ENCODE peak calls at places on chromosome 4, in nine cellular contexts. One of them, this sample, is unnamed.

GRCh38 chr4:85370400-85371032 is 104.4 kb upstream of the ARHGAP24 start:
- DNase-seq in OCI-LY7: peak; percentile 64
- DNase-seq in neural progenitor cell: peak; percentile 67
- DNase-seq in renal cortical epithelial cell: peak; percentile 48
- DNase-seq in uterus: no peak
- DNase-seq in T-helper 2 cell: no peak
- DNase-seq in DMS79: no peak
- DNase-seq in T-helper 9 cell: no peak
- DNase-seq in iPS DF 6.9: no peak
- DNase-seq in this sample: no peak

GRCh38 chr4:68249434-68249833 is 3.9 kb upstream of the TMPRSS11B start:
- DNase-seq in DMS79: no peak
- DNase-seq in renal cortical epithelial cell: peak; percentile 20
- DNase-seq in OCI-LY7: no peak
- DNase-seq in iPS DF 6.9: no peak
- DNase-seq in uterus: no peak
- DNase-seq in T-helper 9 cell: no peak
- DNase-seq in neural progenitor cell: no peak
- DNase-seq in T-helper 2 cell: no peak
- DNase-seq in this sample: no peak

GRCh38 chr4:168540086-168540864 is 43.4 kb downstream of the PALLD start:
- DNase-seq in T-helper 9 cell: no peak
- DNase-seq in renal cortical epithelial cell: no peak
- DNase-seq in OCI-LY7: no peak
- DNase-seq in T-helper 2 cell: no peak
- DNase-seq in DMS79: no peak
- DNase-seq in iPS DF 6.9: no peak
- DNase-seq in uterus: no peak
- DNase-seq in neural progenitor cell: peak; percentile 27
- DNase-seq in this sample: no peak

GRCh38 chr4:6347511-6348045 is 77.9 kb downstream of the WFS1 start:
- DNase-seq in DMS79: no peak
- DNase-seq in iPS DF 6.9: no peak
- DNase-seq in T-helper 2 cell: no peak
- DNase-seq in neural progenitor cell: no peak
- DNase-seq in T-helper 9 cell: no peak
- DNase-seq in renal cortical epithelial cell: no peak
- DNase-seq in uterus: no peak
- DNase-seq in OCI-LY7: no peak
- DNase-seq in this sample: peak; percentile 8

GRCh38 chr4:4761128-4761991 is 98.1 kb upstream of the MSX1 start:
- DNase-seq in iPS DF 6.9: no peak
- DNase-seq in neural progenitor cell: peak; percentile 89
- DNase-seq in DMS79: no peak
- DNase-seq in T-helper 2 cell: no peak
- DNase-seq in T-helper 9 cell: no peak
- DNase-seq in OCI-LY7: peak; percentile 22
- DNase-seq in renal cortical epithelial cell: no peak
- DNase-seq in uterus: no peak
- DNase-seq in this sample: no peak

GRCh38 chr4:150366487-150366999 is 215.4 kb upstream of the MAB21L2 start:
- DNase-seq in neural progenitor cell: peak; percentile 95
- DNase-seq in iPS DF 6.9: no peak
- DNase-seq in DMS79: peak; percentile 96
- DNase-seq in uterus: no peak
- DNase-seq in OCI-LY7: no peak
- DNase-seq in T-helper 2 cell: no peak
- DNase-seq in T-helper 9 cell: no peak
- DNase-seq in renal cortical epithelial cell: peak; percentile 3
- DNase-seq in this sample: no peak

GRCh38 chr4:8260656-8261111 is 8.9 kb upstream of the HTRA3 start:
- DNase-seq in neural progenitor cell: no peak
- DNase-seq in OCI-LY7: no peak
- DNase-seq in DMS79: no peak
- DNase-seq in uterus: peak; percentile 65
- DNase-seq in iPS DF 6.9: no peak
- DNase-seq in T-helper 2 cell: no peak
- DNase-seq in T-helper 9 cell: no peak
- DNase-seq in renal cortical epithelial cell: peak; percentile 36
- DNase-seq in this sample: no peak

GRCh38 chr4:76235407-76235806 is 16.1 kb upstream of the FAM47E start:
- DNase-seq in uterus: no peak
- DNase-seq in T-helper 9 cell: no peak
- DNase-seq in T-helper 2 cell: no peak
- DNase-seq in OCI-LY7: no peak
- DNase-seq in iPS DF 6.9: no peak
- DNase-seq in neural progenitor cell: no peak
- DNase-seq in renal cortical epithelial cell: no peak
- DNase-seq in DMS79: no peak
- DNase-seq in this sample: no peak

GRCh38 chr4:177016541-177017141 is 223.9 kb upstream of the VEGFC start:
- DNase-seq in T-helper 9 cell: no peak
- DNase-seq in renal cortical epithelial cell: no peak
- DNase-seq in uterus: no peak
- DNase-seq in DMS79: no peak
- DNase-seq in OCI-LY7: no peak
- DNase-seq in iPS DF 6.9: no peak
- DNase-seq in T-helper 2 cell: no peak
- DNase-seq in neural progenitor cell: no peak
- DNase-seq in this sample: no peak

GRCh38 chr4:80054375-80054774 is 18.7 kb downstream of the ANTXR2 start:
- DNase-seq in DMS79: no peak
- DNase-seq in renal cortical epithelial cell: no peak
- DNase-seq in OCI-LY7: no peak
- DNase-seq in uterus: no peak
- DNase-seq in neural progenitor cell: no peak
- DNase-seq in T-helper 9 cell: no peak
- DNase-seq in iPS DF 6.9: no peak
- DNase-seq in T-helper 2 cell: no peak
- DNase-seq in this sample: no peak

GRCh38 chr4:114495471-114495928 is 103.1 kb upstream of the UGT8 start:
- DNase-seq in neural progenitor cell: peak; percentile 31
- DNase-seq in OCI-LY7: no peak
- DNase-seq in renal cortical epithelial cell: no peak
- DNase-seq in T-helper 2 cell: no peak
- DNase-seq in T-helper 9 cell: no peak
- DNase-seq in DMS79: no peak
- DNase-seq in uterus: no peak
- DNase-seq in iPS DF 6.9: peak; percentile 91
- DNase-seq in this sample: no peak

GRCh38 chr4:140861359-140862181 is 105.4 kb upstream of the TBC1D9 start:
- DNase-seq in neural progenitor cell: peak; percentile 80
- DNase-seq in renal cortical epithelial cell: peak; percentile 87
- DNase-seq in T-helper 2 cell: no peak
- DNase-seq in uterus: peak; percentile 58
- DNase-seq in iPS DF 6.9: peak; percentile 39
- DNase-seq in OCI-LY7: peak; percentile 83
- DNase-seq in DMS79: peak; percentile 14
- DNase-seq in T-helper 9 cell: peak; percentile 12
- DNase-seq in this sample: no peak

GRCh38 chr4:150224896-150225591 is 146.8 kb downstream of the DCLK2 start:
- DNase-seq in renal cortical epithelial cell: peak; percentile 39
- DNase-seq in T-helper 2 cell: no peak
- DNase-seq in OCI-LY7: no peak
- DNase-seq in uterus: no peak
- DNase-seq in DMS79: no peak
- DNase-seq in T-helper 9 cell: no peak
- DNase-seq in neural progenitor cell: peak; percentile 25
- DNase-seq in iPS DF 6.9: no peak
- DNase-seq in this sample: no peak

GRCh38 chr4:7785017-7785416 is 154.6 kb downstream of the AFAP1 start:
- DNase-seq in renal cortical epithelial cell: no peak
- DNase-seq in DMS79: no peak
- DNase-seq in uterus: no peak
- DNase-seq in iPS DF 6.9: no peak
- DNase-seq in T-helper 9 cell: no peak
- DNase-seq in T-helper 2 cell: no peak
- DNase-seq in neural progenitor cell: no peak
- DNase-seq in OCI-LY7: no peak
- DNase-seq in this sample: no peak

GRCh38 chr4:64581422-64581821 is 172.2 kb upstream of the TECRL start:
- DNase-seq in T-helper 9 cell: no peak
- DNase-seq in uterus: no peak
- DNase-seq in iPS DF 6.9: no peak
- DNase-seq in OCI-LY7: no peak
- DNase-seq in neural progenitor cell: no peak
- DNase-seq in DMS79: no peak
- DNase-seq in renal cortical epithelial cell: no peak
- DNase-seq in T-helper 2 cell: no peak
- DNase-seq in this sample: no peak

GRCh38 chr4:88646528-88647280 is 50.9 kb downstream of the NAP1L5 start:
- DNase-seq in neural progenitor cell: no peak
- DNase-seq in OCI-LY7: no peak
- DNase-seq in renal cortical epithelial cell: no peak
- DNase-seq in T-helper 2 cell: no peak
- DNase-seq in T-helper 9 cell: no peak
- DNase-seq in iPS DF 6.9: peak; percentile 37
- DNase-seq in uterus: no peak
- DNase-seq in DMS79: no peak
- DNase-seq in this sample: no peak

GRCh38 chr4:2934077-2934812 is 29.0 kb downstream of the NOP14 start:
- DNase-seq in DMS79: no peak
- DNase-seq in iPS DF 6.9: no peak
- DNase-seq in T-helper 2 cell: no peak
- DNase-seq in uterus: peak; percentile 75
- DNase-seq in neural progenitor cell: peak; percentile 48
- DNase-seq in renal cortical epithelial cell: peak; percentile 17
- DNase-seq in T-helper 9 cell: peak; percentile 58
- DNase-seq in OCI-LY7: peak; percentile 28
- DNase-seq in this sample: peak; percentile 78

GRCh38 chr4:53197760-53198150 is 168.1 kb downstream of the SCFD2 start:
- DNase-seq in neural progenitor cell: no peak
- DNase-seq in renal cortical epithelial cell: no peak
- DNase-seq in DMS79: no peak
- DNase-seq in OCI-LY7: no peak
- DNase-seq in T-helper 2 cell: no peak
- DNase-seq in uterus: no peak
- DNase-seq in iPS DF 6.9: no peak
- DNase-seq in T-helper 9 cell: no peak
- DNase-seq in this sample: no peak

GRCh38 chr4:8719421-8719820 is 126.9 kb downstream of the CPZ start:
- DNase-seq in renal cortical epithelial cell: no peak
- DNase-seq in uterus: no peak
- DNase-seq in neural progenitor cell: no peak
- DNase-seq in T-helper 2 cell: no peak
- DNase-seq in iPS DF 6.9: no peak
- DNase-seq in DMS79: no peak
- DNase-seq in OCI-LY7: no peak
- DNase-seq in T-helper 9 cell: no peak
- DNase-seq in this sample: peak; percentile 2

GRCh38 chr4:156109943-156110925 is 156.6 kb upstream of the CTSO start:
- DNase-seq in renal cortical epithelial cell: peak; percentile 19
- DNase-seq in T-helper 2 cell: no peak
- DNase-seq in iPS DF 6.9: no peak
- DNase-seq in OCI-LY7: no peak
- DNase-seq in T-helper 9 cell: no peak
- DNase-seq in DMS79: no peak
- DNase-seq in uterus: peak; percentile 52
- DNase-seq in neural progenitor cell: no peak
- DNase-seq in this sample: no peak

GRCh38 chr4:93791570-93792195 is 36.9 kb upstream of the ATOH1 start:
- DNase-seq in DMS79: no peak
- DNase-seq in OCI-LY7: peak; percentile 56
- DNase-seq in iPS DF 6.9: peak; percentile 47
- DNase-seq in neural progenitor cell: peak; percentile 83
- DNase-seq in renal cortical epithelial cell: peak; percentile 23
- DNase-seq in T-helper 2 cell: no peak
- DNase-seq in uterus: no peak
- DNase-seq in T-helper 9 cell: no peak
- DNase-seq in this sample: no peak

GRCh38 chr4:88017516-88018302 is 10.3 kb downstream of the PKD2 start:
- DNase-seq in renal cortical epithelial cell: peak; percentile 98
- DNase-seq in uterus: no peak
- DNase-seq in T-helper 9 cell: no peak
- DNase-seq in iPS DF 6.9: no peak
- DNase-seq in OCI-LY7: no peak
- DNase-seq in DMS79: no peak
- DNase-seq in T-helper 2 cell: no peak
- DNase-seq in neural progenitor cell: no peak
- DNase-seq in this sample: no peak

GRCh38 chr4:72679666-72680065 is 110.6 kb upstream of the ADAMTS3 start:
- DNase-seq in T-helper 2 cell: no peak
- DNase-seq in iPS DF 6.9: no peak
- DNase-seq in OCI-LY7: no peak
- DNase-seq in DMS79: no peak
- DNase-seq in uterus: no peak
- DNase-seq in neural progenitor cell: no peak
- DNase-seq in T-helper 9 cell: no peak
- DNase-seq in renal cortical epithelial cell: no peak
- DNase-seq in this sample: no peak

GRCh38 chr4:27915822-27916221 is 1055.2 kb downstream of the STIM2 start:
- DNase-seq in renal cortical epithelial cell: no peak
- DNase-seq in DMS79: no peak
- DNase-seq in iPS DF 6.9: no peak
- DNase-seq in T-helper 9 cell: no peak
- DNase-seq in OCI-LY7: no peak
- DNase-seq in T-helper 2 cell: no peak
- DNase-seq in uterus: no peak
- DNase-seq in neural progenitor cell: no peak
- DNase-seq in this sample: no peak

GRCh38 chr4:123235431-123235830 is 161.2 kb upstream of the SPRY1 start:
- DNase-seq in OCI-LY7: no peak
- DNase-seq in renal cortical epithelial cell: peak; percentile 69
- DNase-seq in T-helper 9 cell: no peak
- DNase-seq in T-helper 2 cell: no peak
- DNase-seq in uterus: no peak
- DNase-seq in neural progenitor cell: no peak
- DNase-seq in iPS DF 6.9: no peak
- DNase-seq in DMS79: no peak
- DNase-seq in this sample: no peak

GRCh38 chr4:37538931-37539330 is 147.2 kb downstream of the RELL1 start:
- DNase-seq in OCI-LY7: no peak
- DNase-seq in T-helper 9 cell: no peak
- DNase-seq in T-helper 2 cell: no peak
- DNase-seq in DMS79: no peak
- DNase-seq in uterus: no peak
- DNase-seq in iPS DF 6.9: no peak
- DNase-seq in neural progenitor cell: no peak
- DNase-seq in renal cortical epithelial cell: no peak
- DNase-seq in this sample: no peak

GRCh38 chr4:118954246-118954645 is 65.6 kb downstream of the SYNPO2 start:
- DNase-seq in renal cortical epithelial cell: peak; percentile 13
- DNase-seq in uterus: no peak
- DNase-seq in T-helper 2 cell: no peak
- DNase-seq in T-helper 9 cell: no peak
- DNase-seq in neural progenitor cell: no peak
- DNase-seq in DMS79: no peak
- DNase-seq in iPS DF 6.9: no peak
- DNase-seq in OCI-LY7: peak; percentile 4
- DNase-seq in this sample: no peak

GRCh38 chr4:8493484-8493883 is 52.9 kb downstream of the TRMT44 start:
- DNase-seq in OCI-LY7: no peak
- DNase-seq in DMS79: no peak
- DNase-seq in T-helper 2 cell: no peak
- DNase-seq in T-helper 9 cell: no peak
- DNase-seq in uterus: no peak
- DNase-seq in iPS DF 6.9: no peak
- DNase-seq in neural progenitor cell: no peak
- DNase-seq in renal cortical epithelial cell: no peak
- DNase-seq in this sample: no peak

GRCh38 chr4:182478475-182478874 is 235.3 kb downstream of the TENM3 start:
- DNase-seq in OCI-LY7: peak; percentile 65
- DNase-seq in iPS DF 6.9: no peak
- DNase-seq in neural progenitor cell: peak; percentile 76
- DNase-seq in renal cortical epithelial cell: peak; percentile 46
- DNase-seq in DMS79: no peak
- DNase-seq in T-helper 2 cell: no peak
- DNase-seq in uterus: no peak
- DNase-seq in T-helper 9 cell: no peak
- DNase-seq in this sample: no peak

GRCh38 chr4:189035654-189036053 is 896.4 kb downstream of the TRIML1 start:
- DNase-seq in DMS79: no peak
- DNase-seq in uterus: no peak
- DNase-seq in neural progenitor cell: no peak
- DNase-seq in T-helper 2 cell: no peak
- DNase-seq in T-helper 9 cell: no peak
- DNase-seq in OCI-LY7: no peak
- DNase-seq in iPS DF 6.9: no peak
- DNase-seq in renal cortical epithelial cell: no peak
- DNase-seq in this sample: no peak

GRCh38 chr4:98905834-98906233 is 23.1 kb downstream of the EIF4E start:
- DNase-seq in renal cortical epithelial cell: no peak
- DNase-seq in T-helper 2 cell: no peak
- DNase-seq in iPS DF 6.9: no peak
- DNase-seq in neural progenitor cell: no peak
- DNase-seq in DMS79: no peak
- DNase-seq in uterus: no peak
- DNase-seq in OCI-LY7: no peak
- DNase-seq in T-helper 9 cell: no peak
- DNase-seq in this sample: no peak